ENCODE peak calls at places on chromosome 12, in seven cellular contexts. M is HTR-8/SVneo, U is BJ, J is HFF-Myc, B is upper lobe of right lung, L is AG09309, Z is germinal center. F is an unnamed sample.

GRCh38 chr12:19988457-19988856 is 379.9 kb upstream of the PDE3A start:
- DNase-seq in M (no peak), U (no peak), J (no peak), B (no peak), L (peak), Z (no peak), F (no peak)

GRCh38 chr12:40946612-40947194 is 241.4 kb upstream of the PDZRN4 start:
- DNase-seq in M (peak), U (no peak), J (no peak), B (no peak), L (no peak), Z (peak), F (no peak)

GRCh38 chr12:51997156-51997555 is 9.6 kb upstream of the TAMALIN start:
- DNase-seq in M (no peak), U (no peak), J (no peak), B (no peak), L (no peak), Z (no peak), F (no peak)

GRCh38 chr12:22321620-22322019 is 12.9 kb downstream of the ST8SIA1 start:
- DNase-seq in M (no peak), U (no peak), J (no peak), B (no peak), L (no peak), Z (no peak), F (no peak)

GRCh38 chr12:132094269-132094891 is 49.7 kb downstream of the DDX51 start:
- DNase-seq in M (no peak), U (no peak), J (no peak), B (no peak), L (no peak), Z (no peak), F (no peak)

GRCh38 chr12:127006972-127007371 is 1260.0 kb upstream of the TMEM132C start:
- DNase-seq in M (no peak), U (no peak), J (no peak), B (no peak), L (no peak), Z (no peak), F (no peak)

GRCh38 chr12:49108958-49109404 is 1.7 kb downstream of the LMBR1L start:
- DNase-seq in M (no peak), U (no peak), J (no peak), B (peak), L (no peak), Z (no peak), F (no peak)

GRCh38 chr12:6751767-6752166 is 1.2 kb downstream of the MLF2 start:
- DNase-seq in M (no peak), U (no peak), J (no peak), B (no peak), L (no peak), Z (no peak), F (no peak)

GRCh38 chr12:6141048-6141447 is 16.6 kb upstream of the VWF start:
- DNase-seq in M (no peak), U (no peak), J (no peak), B (peak), L (no peak), Z (peak), F (no peak)

GRCh38 chr12:117045175-117045997 is 53.8 kb downstream of the TESC start:
- DNase-seq in M (no peak), U (no peak), J (no peak), B (no peak), L (no peak), Z (no peak), F (peak)

GRCh38 chr12:92992041-92992440 is 62.9 kb upstream of the EEA1 start:
- DNase-seq in M (no peak), U (peak), J (no peak), B (no peak), L (no peak), Z (no peak), F (no peak)

GRCh38 chr12:89328483-89329030 is 23.7 kb downstream of the DUSP6 start:
- DNase-seq in M (no peak), U (no peak), J (no peak), B (no peak), L (no peak), Z (no peak), F (no peak)

GRCh38 chr12:27960822-27961221 is 11.7 kb downstream of the PTHLH start:
- DNase-seq in M (no peak), U (no peak), J (no peak), B (no peak), L (no peak), Z (no peak), F (no peak)

GRCh38 chr12:31578632-31579031 is 12.3 kb downstream of the DENND5B start:
- DNase-seq in M (peak), U (no peak), J (no peak), B (no peak), L (no peak), Z (no peak), F (peak)

GRCh38 chr12:105198961-105199360 is 37.0 kb downstream of the APPL2 start:
- DNase-seq in M (no peak), U (no peak), J (no peak), B (no peak), L (no peak), Z (no peak), F (no peak)

GRCh38 chr12:20280515-20280914 is 87.8 kb upstream of the PDE3A start:
- DNase-seq in M (no peak), U (no peak), J (no peak), B (no peak), L (no peak), Z (no peak), F (no peak)

GRCh38 chr12:125734137-125734536 is 668.9 kb downstream of the AACS start:
- DNase-seq in M (no peak), U (no peak), J (no peak), B (no peak), L (no peak), Z (no peak), F (peak)

GRCh38 chr12:93888964-93889363 is 211.8 kb downstream of the CRADD start:
- DNase-seq in M (no peak), U (no peak), J (no peak), B (no peak), L (no peak), Z (no peak), F (no peak)

GRCh38 chr12:14514154-14514842 is 53.4 kb downstream of the PLBD1 start:
- DNase-seq in M (peak), U (no peak), J (peak), B (no peak), L (no peak), Z (peak), F (peak)

GRCh38 chr12:116969615-116970575 is 59.1 kb downstream of the FBXW8 start:
- DNase-seq in M (no peak), U (no peak), J (no peak), B (no peak), L (no peak), Z (no peak), F (no peak)

GRCh38 chr12:92503977-92504966 is 198.5 kb upstream of the PLEKHG7 start:
- DNase-seq in M (no peak), U (no peak), J (no peak), B (no peak), L (no peak), Z (no peak), F (no peak)

GRCh38 chr12:129186952-129187351 is 333.7 kb downstream of the GLT1D1 start:
- DNase-seq in M (no peak), U (no peak), J (no peak), B (no peak), L (no peak), Z (no peak), F (peak)

GRCh38 chr12:69569236-69569635 is 16.0 kb upstream of the CCT2 start:
- DNase-seq in M (no peak), U (peak), J (no peak), B (no peak), L (no peak), Z (no peak), F (no peak)

GRCh38 chr12:103751600-103751999 is 89.4 kb downstream of the NT5DC3 start:
- DNase-seq in M (no peak), U (no peak), J (no peak), B (no peak), L (no peak), Z (no peak), F (peak)

GRCh38 chr12:68804654-68805591 is 3.1 kb upstream of the MDM2 start:
- DNase-seq in M (no peak), U (no peak), J (no peak), B (no peak), L (no peak), Z (no peak), F (no peak)

GRCh38 chr12:21939435-21939834 is 1.8 kb downstream of the ABCC9 start:
- DNase-seq in M (no peak), U (no peak), J (no peak), B (no peak), L (no peak), Z (no peak), F (peak)

GRCh38 chr12:27620121-27620520 is 76.1 kb upstream of the REP15 start:
- DNase-seq in M (no peak), U (no peak), J (no peak), B (no peak), L (no peak), Z (no peak), F (peak)

F was measured in SJCRH30.